ENCODE peak calls at places on chromosomes 11 and 22, in six cellular contexts. D is HuH-7, T is fibroblast of villous mesenchyme, Z is GM19239, B is midbrain, X is brain pericyte. V is an unnamed sample.

GRCh38 chr11:2943711-2944118 is 14.5 kb upstream of the PHLDA2 start:
- DNase-seq in Z (no peak), B (no peak), X (no peak), D (no peak), T (no peak), V (no peak)

GRCh38 chr11:2590951-2591754 is 108.6 kb downstream of the KCNQ1OT1 start:
- DNase-seq in X (no peak), B (peak), D (peak), T (no peak), Z (peak), V (no peak)

GRCh38 chr11:36164522-36165250 is 124.5 kb downstream of the COMMD9 start:
- DNase-seq in X (no peak), B (no peak), Z (no peak), T (peak), D (no peak), V (no peak)

GRCh38 chr22:49170053-49170452 is 657.6 kb downstream of the BRD1 start:
- DNase-seq in B (no peak), T (no peak), X (no peak), Z (no peak), D (no peak), V (no peak)

GRCh38 chr11:7655253-7656217 is 17.8 kb downstream of the CYB5R2 start:
- DNase-seq in Z (no peak), X (no peak), B (no peak), T (no peak), D (no peak), V (no peak)

GRCh38 chr11:7559404-7560283 is 45.8 kb downstream of the PPFIBP2 start:
- DNase-seq in X (no peak), B (no peak), D (no peak), Z (no peak), T (no peak), V (no peak)

GRCh38 chr11:66368484-66368883 is 3.1 kb downstream of the SLC29A2 start:
- DNase-seq in B (no peak), D (no peak), Z (no peak), T (no peak), X (no peak), V (no peak)

GRCh38 chr22:32267011-32267410 is 11.9 kb upstream of the SLC5A4 start:
- DNase-seq in Z (no peak), T (no peak), D (no peak), X (no peak), B (no peak), V (no peak)

GRCh38 chr11:71446942-71447688 is 1.1 kb downstream of the DHCR7 start:
- DNase-seq in D (peak), Z (no peak), X (no peak), T (peak), B (no peak), V (no peak)

GRCh38 chr22:31898406-31898805 is 45.9 kb upstream of the YWHAH start:
- DNase-seq in T (no peak), X (no peak), B (no peak), D (no peak), Z (no peak), V (no peak)

GRCh38 chr11:11028017-11028692 is 170.3 kb upstream of the ZBED5 start:
- DNase-seq in T (peak), B (peak), D (peak), X (no peak), Z (peak), V (peak)

V was measured in G401.